ENCODE peak calls at places on chromosomes 6 and 20, in six cellular contexts. Z is iPS-NIHi11, E is T-helper 17 cell, U is anterior cingulate cortex, S is HuH-7, C is OCI-M1. G is an unnamed sample.

GRCh38 chr6:141370438-141370837 is 762.3 kb upstream of the GJE1 start:
- DNase-seq in C (no peak), E (no peak), U (no peak), Z (no peak), S (no peak), G (no peak)

GRCh38 chr20:17617868-17618672 is 48.2 kb downstream of the DSTN start:
- DNase-seq in S (peak), U (no peak), Z (peak), E (no peak), C (no peak), G (no peak)

GRCh38 chr6:112018619-112019416 is 35.1 kb upstream of the CCN6 start:
- DNase-seq in C (no peak), Z (no peak), U (no peak), E (no peak), S (peak), G (no peak)

GRCh38 chr6:13334953-13335352 is 6.6 kb upstream of the TBC1D7 start:
- DNase-seq in S (no peak), C (peak), U (no peak), Z (no peak), E (no peak), G (no peak)

GRCh38 chr6:45116714-45117410 is 211.3 kb upstream of the RUNX2 start:
- DNase-seq in U (no peak), Z (no peak), S (no peak), E (no peak), C (peak), G (no peak)

GRCh38 chr20:6940052-6940451 is 172.6 kb downstream of the BMP2 start:
- DNase-seq in Z (peak), E (no peak), C (peak), U (no peak), S (peak), G (no peak)

GRCh38 chr6:129364037-129364436 is 345.9 kb downstream of the ARHGAP18 start:
- DNase-seq in S (no peak), Z (no peak), C (no peak), E (no peak), U (no peak), G (no peak)

GRCh38 chr6:116876635-116877611 is at the start of gene RFX6:
- DNase-seq in C (no peak), S (peak), U (no peak), Z (peak), E (no peak), G (peak)

GRCh38 chr20:61127311-61128044 is 124.6 kb upstream of the CDH4 start:
- DNase-seq in C (no peak), Z (no peak), U (no peak), S (no peak), E (no peak), G (no peak)

GRCh38 chr6:142885182-142885867 is 59.7 kb downstream of the HIVEP2 start:
- DNase-seq in Z (peak), U (no peak), S (peak), E (peak), C (peak), G (no peak)

GRCh38 chr20:30489604-30490003 is 767.9 kb upstream of the DEFB115 start:
- DNase-seq in E (no peak), Z (no peak), S (no peak), C (no peak), U (no peak), G (no peak)

GRCh38 chr6:151445482-151445881 is 6.4 kb downstream of the RMND1 start:
- DNase-seq in E (no peak), C (no peak), S (no peak), Z (no peak), U (no peak), G (no peak)

GRCh38 chr20:59819496-59820203 is 113.8 kb downstream of the SYCP2 start:
- DNase-seq in Z (no peak), E (no peak), U (no peak), S (no peak), C (no peak), G (no peak)

GRCh38 chr20:25296094-25297093 is 48.5 kb downstream of the PYGB start:
- DNase-seq in U (no peak), Z (peak), C (peak), E (no peak), S (peak), G (no peak)

GRCh38 chr6:108336971-108337370 is 42.1 kb downstream of the AFG1L start:
- DNase-seq in E (no peak), C (no peak), S (no peak), U (no peak), Z (no peak), G (no peak)

GRCh38 chr20:35318502-35319157 is 26.4 kb upstream of the FAM83C start:
- DNase-seq in E (no peak), U (no peak), S (no peak), Z (peak), C (no peak), G (no peak)

GRCh38 chr20:52145587-52145986 is 46.0 kb downstream of the ZFP64 start:
- DNase-seq in S (no peak), C (no peak), Z (no peak), E (no peak), U (no peak), G (no peak)

GRCh38 chr6:130178692-130179091 is 44.1 kb downstream of the SAMD3 start:
- DNase-seq in Z (peak), U (no peak), C (no peak), E (no peak), S (no peak), G (no peak)

GRCh38 chr6:170188571-170189001 is 102.3 kb downstream of the DLL1 start:
- DNase-seq in C (no peak), E (no peak), S (no peak), U (no peak), Z (no peak), G (no peak)

GRCh38 chr6:13413906-13414555 is 73.4 kb downstream of the GFOD1 start:
- DNase-seq in E (no peak), Z (no peak), C (no peak), S (no peak), U (no peak), G (no peak)

GRCh38 chr6:17758113-17758512 is 51.4 kb upstream of the NUP153 start:
- DNase-seq in C (no peak), Z (no peak), U (no peak), S (no peak), E (no peak), G (no peak)

GRCh38 chr6:121837545-121838229 is 402.2 kb downstream of the GJA1 start:
- DNase-seq in Z (no peak), S (no peak), C (no peak), E (no peak), U (no peak), G (no peak)

GRCh38 chr6:116034327-116034726 is 26.4 kb downstream of the FRK start:
- DNase-seq in Z (no peak), U (no peak), S (no peak), E (no peak), C (peak), G (no peak)

GRCh38 chr20:50886184-50886790 is 45.0 kb downstream of the ADNP start:
- DNase-seq in C (no peak), S (no peak), E (no peak), U (no peak), Z (no peak), G (no peak)

GRCh38 chr20:37395921-37396519 is 50.1 kb downstream of the SRC start:
- DNase-seq in S (no peak), E (no peak), C (peak), U (no peak), Z (peak), G (no peak)

GRCh38 chr6:106924699-106925523 is 49.6 kb downstream of the CD24 start:
- DNase-seq in C (peak), E (no peak), S (no peak), U (no peak), Z (no peak), G (no peak)

GRCh38 chr6:25450469-25451198 is 171.5 kb downstream of the CARMIL1 start:
- DNase-seq in U (no peak), C (no peak), E (no peak), Z (no peak), S (no peak), G (no peak)

GRCh38 chr6:71419954-71420692 is 131.5 kb downstream of the OGFRL1 start:
- DNase-seq in Z (peak), S (peak), C (no peak), U (no peak), E (no peak), G (peak)

GRCh38 chr6:72382602-72383529 is 239.0 kb upstream of the KCNQ5 start:
- DNase-seq in U (no peak), C (no peak), S (no peak), Z (no peak), E (no peak), G (no peak)

GRCh38 chr6:55141611-55142010 is 32.7 kb upstream of the HCRTR2 start:
- DNase-seq in C (no peak), Z (no peak), S (no peak), E (no peak), U (no peak), G (no peak)

GRCh38 chr20:64230461-64231145 is 24.9 kb upstream of the PCMTD2 start:
- DNase-seq in S (no peak), C (no peak), Z (no peak), E (no peak), U (no peak), G (no peak)

GRCh38 chr20:15318682-15319081 is 981.3 kb upstream of the FLRT3 start:
- DNase-seq in S (no peak), C (no peak), Z (no peak), U (no peak), E (no peak), G (no peak)

GRCh38 chr6:56862415-56863175 is 92.3 kb upstream of the BEND6 start:
- DNase-seq in U (no peak), C (no peak), S (no peak), E (no peak), Z (no peak), G (no peak)

GRCh38 chr6:151534576-151534975 is 40.8 kb downstream of the CCDC170 start:
- DNase-seq in U (no peak), C (no peak), Z (no peak), S (no peak), E (no peak), G (no peak)

G was measured in activated gamma-delta T cell.